ENCODE peak calls at places on chromosomes 16 and 17, in ten cellular contexts. V, M, Q, N, P, T, Y, Z, H and I are unnamed samples.

GRCh38 chr17:54948380-54948779 is 20.1 kb downstream of the COX11 start:
- DNase-seq in V (no peak), T (peak), P (peak), H (peak), Z (no peak), Q (no peak), M (no peak), Y (peak), N (no peak), I (no peak)

GRCh38 chr16:84054916-84055315 is 12.3 kb upstream of the SLC38A8 start:
- DNase-seq in V (no peak), T (no peak), H (no peak), M (no peak), N (no peak), Y (no peak), P (no peak), Q (peak), Z (peak), I (no peak)

GRCh38 chr17:66322764-66323163 is 20.4 kb downstream of the PRKCA start:
- DNase-seq in Q (no peak), M (no peak), N (no peak), Z (no peak), T (no peak), V (no peak), Y (no peak), H (peak), P (no peak), I (no peak)

GRCh38 chr16:29961479-29962343 is at the start of gene TMEM219:
- DNase-seq in Q (peak), H (peak), Y (peak), N (peak), P (peak), Z (peak), V (peak), M (peak), T (peak), I (peak)

GRCh38 chr17:34673516-34673915 is 94.1 kb downstream of the TMEM132E start:
- DNase-seq in H (no peak), Z (no peak), P (no peak), V (no peak), Q (no peak), Y (no peak), T (no peak), N (no peak), M (no peak), I (no peak)

GRCh38 chr16:68466174-68466573 is 17.9 kb upstream of the SMPD3 start:
- DNase-seq in H (no peak), Q (no peak), T (no peak), Z (no peak), P (no peak), M (no peak), N (peak), V (no peak), Y (no peak), I (no peak)

GRCh38 chr16:83933885-83934683 is 19.0 kb upstream of the OSGIN1 start:
- DNase-seq in Q (no peak), N (no peak), T (peak), M (no peak), H (no peak), P (no peak), Y (peak), V (no peak), Z (no peak), I (no peak)

GRCh38 chr17:69466905-69467630 is 52.6 kb downstream of the MAP2K6 start:
- DNase-seq in V (no peak), Y (peak), T (peak), Z (no peak), M (no peak), Q (peak), N (no peak), H (peak), P (no peak), I (no peak)

GRCh38 chr16:68844211-68844564 is 857 bp downstream of the TANGO6 start:
- DNase-seq in P (no peak), N (no peak), Q (no peak), Z (no peak), V (no peak), H (no peak), M (no peak), T (no peak), Y (no peak), I (no peak)

DNA sequence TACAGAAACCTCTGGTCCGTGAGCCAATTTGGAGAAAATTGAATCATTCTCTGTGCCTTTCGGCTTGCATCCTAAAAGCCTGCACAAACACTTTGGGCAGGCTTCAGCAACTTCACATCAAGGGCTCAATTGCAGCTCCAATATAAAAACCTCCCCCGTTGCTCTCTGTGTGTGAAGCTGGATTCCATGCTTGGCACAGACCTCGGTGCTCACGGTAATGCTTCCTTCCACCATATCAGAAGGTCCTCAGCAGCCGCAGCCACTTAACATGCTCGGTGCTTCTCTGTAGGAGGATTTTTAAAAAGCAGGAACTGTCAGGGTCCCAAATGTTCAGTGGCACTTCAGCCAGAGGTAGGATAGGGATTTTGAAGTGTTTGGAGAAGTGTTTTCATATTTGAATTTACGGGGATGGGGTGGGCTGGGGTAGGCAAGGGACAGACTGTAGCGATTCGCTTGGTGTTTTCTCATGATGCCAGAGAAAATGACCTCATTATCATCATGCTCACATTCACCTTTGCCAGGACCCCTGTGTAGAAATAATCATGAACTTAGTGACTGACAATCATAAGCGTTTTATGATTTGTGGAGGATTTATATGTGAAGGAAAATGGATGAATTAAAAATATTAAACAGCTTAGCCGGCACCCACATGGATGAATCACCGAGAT is 84.6 kb downstream of the WWOX start:
- DNase-seq in Q (no peak), P (no peak), Z (no peak), T (peak), M (no peak), H (no peak), V (no peak), N (no peak), Y (no peak), I (no peak)
- H3K4me3 ChIP-seq in Q (no peak), P (no peak), Z (no peak), T (no peak), M (no peak), H (no peak), V (no peak), N (no peak), Y (no peak), I (no peak)

DNA sequence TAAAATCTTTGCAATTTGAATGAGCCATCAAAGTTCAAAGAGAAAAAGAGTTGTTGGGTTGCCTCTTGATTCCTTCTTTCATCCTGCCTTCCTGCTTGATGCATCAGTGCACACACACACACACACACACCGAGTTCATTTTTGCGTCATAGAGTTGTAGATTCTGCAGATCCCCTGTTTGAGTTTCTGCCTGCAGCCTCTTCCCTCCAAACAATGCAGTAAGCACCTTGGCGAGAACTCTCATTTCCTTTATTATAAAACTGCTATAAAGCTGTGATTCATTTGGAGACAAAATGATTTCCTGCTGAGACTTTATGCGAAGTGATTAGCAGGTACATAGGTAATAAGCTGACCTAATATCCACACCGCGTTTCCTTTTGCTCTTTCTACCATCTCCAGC is 26.7 kb downstream of the DNAH9 start:
- DNase-seq in H (no peak), Q (no peak), P (no peak), T (no peak), M (no peak), Y (no peak), Z (no peak), V (no peak), N (no peak), I (no peak)
- H3K4me3 ChIP-seq in H (no peak), Q (no peak), P (no peak), T (no peak), M (no peak), Y (no peak), Z (no peak), V (no peak), N (no peak), I (no peak)

GRCh38 chr16:57621521-57622268 is 6.7 kb upstream of the ADGRG1 start:
- DNase-seq in T (no peak), P (no peak), Y (no peak), Z (peak), N (no peak), H (no peak), M (peak), Q (peak), V (peak), I (no peak)

GRCh38 chr16:57619133-57619605 is 9.3 kb upstream of the ADGRG1 start:
- DNase-seq in P (no peak), M (no peak), N (no peak), Q (no peak), V (no peak), H (no peak), T (no peak), Z (no peak), Y (no peak), I (no peak)

GRCh38 chr16:57622361-57623250 is 5.8 kb upstream of the ADGRG1 start:
- DNase-seq in Y (peak), Z (peak), H (no peak), M (peak), V (no peak), P (no peak), T (no peak), Q (peak), N (no peak), I (no peak)

GRCh38 chr16:57619606-57620315 is 8.7 kb upstream of the ADGRG1 start:
- DNase-seq in M (peak), N (no peak), H (no peak), V (peak), P (no peak), Z (peak), Q (peak), T (no peak), Y (no peak), I (no peak)

DNA sequence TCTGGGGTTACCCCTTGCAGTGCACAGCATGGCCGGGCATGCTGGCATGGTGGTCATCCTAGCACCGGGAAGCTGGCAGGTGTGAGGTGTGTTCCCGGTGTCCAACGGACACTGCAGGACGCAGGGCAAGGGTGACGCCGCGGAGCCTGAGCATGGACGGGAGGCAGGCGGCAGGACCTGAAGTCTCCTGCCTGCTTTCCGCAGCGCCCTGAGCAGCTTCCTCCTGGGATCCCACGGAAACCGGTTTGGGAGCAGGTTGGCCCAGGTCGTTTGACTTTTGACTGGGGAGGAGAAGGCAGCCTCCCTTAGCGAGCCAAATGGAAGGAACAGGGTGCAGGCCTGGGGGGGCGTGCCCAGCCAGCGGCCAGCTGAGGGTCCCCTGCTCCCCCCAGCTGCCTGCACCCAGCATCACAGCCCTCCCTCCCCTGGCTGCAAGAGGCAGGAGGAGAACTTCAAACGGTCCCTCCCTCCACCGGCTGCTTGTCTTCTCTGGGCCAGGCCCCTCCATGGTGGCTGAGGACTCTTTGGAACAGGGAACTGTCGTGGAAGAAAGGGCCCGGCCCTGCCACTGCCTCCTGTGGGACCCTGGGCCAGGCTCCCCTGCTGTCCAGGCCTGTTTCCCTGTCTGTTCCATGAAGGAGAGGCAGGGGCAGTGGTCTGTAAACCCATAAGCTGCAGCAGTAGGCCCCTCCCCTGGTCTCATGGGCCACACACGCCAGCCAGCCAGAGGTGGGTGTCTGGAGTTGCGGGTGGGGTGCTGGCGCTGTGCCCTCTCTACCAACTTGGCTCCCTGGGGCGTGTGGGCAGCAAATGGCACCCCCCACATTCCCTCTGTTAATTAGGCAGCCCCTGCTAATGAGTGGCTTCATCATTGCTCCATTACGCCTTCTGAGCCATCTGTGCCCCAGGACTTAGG is 7.9 kb upstream of the ADGRG1 start:
- DNase-seq in T (no peak), N (no peak), P (no peak), H (no peak), V (peak), M (peak), Q (peak), Y (no peak), Z (peak), I (no peak)
- H3K4me3 ChIP-seq in T (no peak), N (no peak), P (no peak), H (no peak), V (no peak), M (no peak), Q (peak), Y (no peak), Z (no peak), I (no peak)

GRCh38 chr16:23498863-23499262 is 11.4 kb downstream of the GGA2 start:
- DNase-seq in Z (no peak), M (no peak), H (no peak), Y (no peak), V (no peak), Q (no peak), P (no peak), N (no peak), T (no peak), I (no peak)

GRCh38 chr16:23497543-23497868 is 12.8 kb downstream of the GGA2 start:
- DNase-seq in T (no peak), P (no peak), V (no peak), M (no peak), H (no peak), Z (no peak), Q (no peak), N (no peak), Y (no peak), I (no peak)

GRCh38 chr16:23496826-23497542 is 13.3 kb downstream of the GGA2 start:
- DNase-seq in T (peak), Y (peak), Z (no peak), N (no peak), M (peak), Q (peak), P (no peak), V (no peak), H (peak), I (no peak)

GRCh38 chr16:23491490-23492391 is 18.6 kb downstream of the GGA2 start:
- DNase-seq in Q (no peak), V (no peak), H (no peak), Z (no peak), P (no peak), T (no peak), M (no peak), Y (peak), N (no peak), I (no peak)

DNA sequence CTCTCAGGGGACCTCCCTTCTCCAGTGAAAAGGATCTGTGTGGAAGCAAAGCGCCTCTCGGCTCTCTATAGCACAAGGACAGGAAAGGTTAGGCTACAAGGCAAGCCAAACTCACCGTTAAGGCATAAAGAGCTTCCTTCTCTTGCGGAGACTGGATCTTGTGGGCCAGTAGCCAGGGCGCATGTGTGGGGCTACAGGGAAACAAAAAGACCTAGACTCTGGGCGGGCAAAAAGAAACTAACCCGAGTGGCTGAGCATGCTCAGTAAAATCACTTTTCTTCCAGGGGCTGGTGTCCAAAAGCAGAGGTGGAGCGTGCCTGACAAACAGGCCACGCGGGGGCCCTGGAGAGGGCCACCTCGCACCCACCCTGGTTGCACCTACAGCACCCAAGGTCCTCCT is 16.1 kb downstream of the GGA2 start:
- DNase-seq in Z (no peak), M (no peak), V (no peak), H (no peak), Y (no peak), Q (no peak), N (no peak), T (no peak), P (no peak), I (no peak)
- H3K4me3 ChIP-seq in Z (no peak), M (no peak), V (no peak), H (no peak), Y (no peak), Q (no peak), N (no peak), T (no peak), P (no peak), I (no peak)